ENCODE peak calls at places on chromosome 6, in five cellular contexts. O, A, V, P and X are unnamed samples.
A peak's percentile ranks its signal among the peaks of the same experiment; 100 is the strongest.

GRCh38 chr6:66478705-66479104 is 771.7 kb upstream of the EYS start:
- DNase-seq in O (no peak), A (no peak), V (no peak), P (no peak), X (no peak)

GRCh38 chr6:36523936-36524499 is 23.3 kb downstream of the STK38 start:
- DNase-seq in O (no peak), A (no peak), V (no peak), P (no peak), X (no peak)

GRCh38 chr6:106857771-106858652 is 116.5 kb downstream of the CD24 start:
- DNase-seq in O (no peak), A (no peak), V (no peak), P (no peak), X (no peak)

GRCh38 chr6:168223150-168223549 is 96.4 kb downstream of the DACT2 start:
- DNase-seq in O (no peak), A (no peak), V (no peak), P (no peak), X (no peak)

GRCh38 chr6:121932071-121933009 is 467.1 kb upstream of the HSF2 start:
- DNase-seq in O (peak; percentile 20), A (peak; percentile 17), V (no peak), P (no peak), X (no peak)

GRCh38 chr6:87555506-87555905 is 34.3 kb downstream of the RARS2 start:
- DNase-seq in O (no peak), A (no peak), V (no peak), P (no peak), X (no peak)

GRCh38 chr6:56835612-56836011 is 119.3 kb upstream of the BEND6 start:
- DNase-seq in O (no peak), A (no peak), V (no peak), P (no peak), X (no peak)

GRCh38 chr6:21914121-21914973 is 320.8 kb downstream of the SOX4 start:
- DNase-seq in O (peak; percentile 84), A (no peak), V (no peak), P (peak; percentile 91), X (peak; percentile 72)

GRCh38 chr6:2986722-2987196 is 12.9 kb upstream of the NQO2 start:
- DNase-seq in O (peak; percentile 76), A (no peak), V (no peak), P (no peak), X (no peak)

GRCh38 chr6:157535354-157536217 is 154.6 kb downstream of the ZDHHC14 start:
- DNase-seq in O (peak; percentile 45), A (peak; percentile 7), V (no peak), P (no peak), X (no peak)

GRCh38 chr6:27720607-27721580 is 191.3 kb downstream of the OR2B2 start:
- DNase-seq in O (no peak), A (peak; percentile 89), V (no peak), P (no peak), X (no peak)

GRCh38 chr6:32073613-32074012 is 35.4 kb downstream of the CYP21A2 start:
- DNase-seq in O (no peak), A (no peak), V (no peak), P (no peak), X (no peak)

GRCh38 chr6:129863664-129864063 is 2.5 kb upstream of the TMEM244 start:
- DNase-seq in O (no peak), A (no peak), V (no peak), P (no peak), X (no peak)

GRCh38 chr6:150028799-150029198 is 3.5 kb upstream of the RAET1L start:
- DNase-seq in O (no peak), A (no peak), V (peak; percentile 64), P (no peak), X (no peak)

GRCh38 chr6:14454467-14454763 is 336.8 kb downstream of the CD83 start:
- DNase-seq in O (no peak), A (no peak), V (no peak), P (no peak), X (no peak)

GRCh38 chr6:67646550-67646949 is 988.5 kb upstream of the ADGRB3 start:
- DNase-seq in O (no peak), A (no peak), V (no peak), P (no peak), X (no peak)

GRCh38 chr6:162468326-162468725 is 259.2 kb downstream of the PRKN start:
- DNase-seq in O (no peak), A (no peak), V (no peak), P (no peak), X (no peak)

GRCh38 chr6:29762051-29762450 is 38.8 kb downstream of the HLA-F start:
- DNase-seq in O (no peak), A (no peak), V (no peak), P (no peak), X (no peak)

GRCh38 chr6:149478631-149479314 is 6.0 kb downstream of the ZC3H12D start:
- DNase-seq in O (no peak), A (no peak), V (no peak), P (no peak), X (no peak)

GRCh38 chr6:119241540-119242309 is 107.8 kb downstream of the MAN1A1 start:
- DNase-seq in O (no peak), A (no peak), V (no peak), P (no peak), X (no peak)

GRCh38 chr6:19691465-19692167 is 145.6 kb upstream of the ID4 start:
- DNase-seq in O (no peak), A (no peak), V (no peak), P (no peak), X (no peak)

GRCh38 chr6:100549406-100550167 is 84.9 kb upstream of the SIM1 start:
- DNase-seq in O (no peak), A (no peak), V (no peak), P (no peak), X (no peak)

GRCh38 chr6:77462359-77463307 is 658 bp downstream of the HTR1B start:
- DNase-seq in O (no peak), A (peak; percentile 11), V (no peak), P (peak; percentile 28), X (no peak)

GRCh38 chr6:3151705-3152104 is 5.6 kb downstream of the TUBB2A start:
- DNase-seq in O (no peak), A (no peak), V (no peak), P (no peak), X (no peak)

GRCh38 chr6:147061152-147061551 is 143.1 kb upstream of the STXBP5 start:
- DNase-seq in O (no peak), A (no peak), V (no peak), P (no peak), X (no peak)

GRCh38 chr6:25027221-25027916 is 91.6 kb upstream of the RIPOR2 start:
- DNase-seq in O (no peak), A (no peak), V (peak; percentile 89), P (peak; percentile 39), X (no peak)

GRCh38 chr6:116298273-116298672 is 18.5 kb upstream of the TSPYL1 start:
- DNase-seq in O (no peak), A (no peak), V (no peak), P (no peak), X (no peak)

GRCh38 chr6:110217255-110217654 is 37.0 kb downstream of the CDC40 start:
- DNase-seq in O (no peak), A (no peak), V (no peak), P (no peak), X (no peak)

GRCh38 chr6:15148356-15149058 is 97.4 kb upstream of the JARID2 start:
- DNase-seq in O (no peak), A (peak; percentile 9), V (peak; percentile 12), P (no peak), X (no peak)

GRCh38 chr6:42978487-42978792 is 541 bp downstream of the PEX6 start:
- DNase-seq in O (no peak), A (peak; percentile 28), V (peak; percentile 90), P (no peak), X (peak; percentile 43)

GRCh38 chr6:79558099-79558498 is 20.9 kb upstream of the LCA5 start:
- DNase-seq in O (no peak), A (no peak), V (no peak), P (no peak), X (no peak)

GRCh38 chr6:82017316-82017715 is 230.2 kb downstream of the IBTK start:
- DNase-seq in O (peak; percentile 71), A (peak; percentile 71), V (no peak), P (no peak), X (no peak)

GRCh38 chr6:31441368-31442267 is 38.2 kb downstream of the MICA start:
- DNase-seq in O (peak; percentile 84), A (peak; percentile 50), V (peak; percentile 96), P (peak; percentile 89), X (peak; percentile 86)

DNA sequence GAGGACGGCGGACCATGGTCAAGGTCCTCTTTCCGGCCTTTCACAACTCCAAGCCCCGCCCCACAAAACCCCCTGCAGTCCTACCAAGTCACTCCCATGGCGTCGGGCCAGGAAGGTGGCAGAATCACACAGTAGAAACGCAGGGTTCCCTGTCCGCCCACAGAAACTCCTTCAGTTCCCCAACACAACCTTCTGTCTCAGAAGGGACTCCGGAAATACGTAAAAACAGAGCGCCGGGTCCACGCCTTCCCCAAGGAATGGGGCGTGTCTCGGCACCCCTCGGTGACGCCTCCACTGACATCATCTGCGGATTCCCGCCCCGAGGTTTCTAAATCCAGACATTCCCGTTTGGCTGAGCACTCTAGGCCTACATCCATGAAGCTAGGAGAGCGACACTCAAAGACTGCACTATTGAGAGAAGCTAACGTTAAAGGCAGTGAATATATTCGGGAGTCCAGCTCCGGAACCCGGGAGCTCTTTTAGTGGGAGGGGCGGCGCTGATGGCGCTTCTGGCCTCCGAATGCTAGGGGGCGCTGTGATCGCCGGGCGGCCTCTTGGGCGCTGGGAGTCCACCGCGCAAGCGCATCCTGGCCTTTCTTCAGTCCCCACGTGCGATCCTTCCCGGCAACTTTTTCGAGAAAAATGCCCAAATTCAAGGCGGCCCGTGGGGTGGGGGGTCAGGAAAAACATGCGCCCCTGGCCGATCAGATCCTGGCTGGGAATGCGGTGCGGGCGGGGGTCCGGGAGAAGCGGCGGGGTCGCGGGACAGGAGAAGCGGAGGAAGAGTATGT is at the start of the genes BYSL and MED20:
- DNase-seq in O (peak; percentile 94), A (peak; percentile 97), V (peak; percentile 97), P (peak; percentile 94), X (peak; percentile 94)
- TF ChIP-seq POLR2A in O (peak; percentile 30), A (no peak), V (peak; percentile 56), P (peak; percentile 23), X (peak; percentile 40)

DNA sequence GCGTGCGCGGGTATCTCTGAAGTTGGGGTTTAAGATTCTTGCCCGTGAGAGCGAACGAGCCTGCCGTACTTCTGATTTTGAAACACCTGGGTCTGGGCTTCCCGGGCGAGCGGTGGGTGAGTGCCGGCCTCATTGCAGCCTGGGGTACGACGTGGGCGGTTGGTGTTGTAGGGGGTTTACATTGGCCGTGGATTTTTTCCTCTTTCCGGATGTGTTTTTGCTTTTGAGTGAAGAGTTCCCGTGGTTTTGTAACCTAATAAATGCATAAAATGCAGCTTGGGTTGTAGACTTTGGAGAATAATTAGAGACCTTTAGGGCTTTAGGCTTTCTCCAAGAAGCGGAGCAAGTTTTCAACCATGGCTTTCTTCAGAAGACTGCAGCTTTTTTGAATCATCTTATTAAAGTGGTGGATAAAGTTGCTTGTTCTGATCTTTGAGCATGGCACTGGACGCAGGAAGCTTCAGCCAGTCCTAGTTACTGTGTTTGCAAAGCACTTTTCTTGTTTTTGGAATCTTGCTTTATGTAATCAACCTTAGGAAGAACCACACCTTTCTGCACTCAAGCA is 314 bp downstream of the FARS2 start:
- DNase-seq in O (no peak), A (no peak), V (no peak), P (no peak), X (no peak)
- H3K4me1 ChIP-seq in O (peaks cover 8% of the 10 kb centered on the region), A (peaks cover 9% of the 10 kb centered on the region), V (peaks cover 15% of the 10 kb centered on the region), P (peaks cover 8% of the 10 kb centered on the region), X (no peaks in the 10 kb centered on the region)

GRCh38 chr6:169577236-169577635 is 124.6 kb downstream of the WDR27 start:
- DNase-seq in O (no peak), A (no peak), V (no peak), P (no peak), X (no peak)
- H3K4me3 ChIP-seq in O (no peak overlapping the region), A (no peak overlapping the region), V (no peak overlapping the region), P (peak overlapping the region; percentile 15), X (peak overlapping the region; percentile 19)

GRCh38 chr6:44127186-44128019 is at the start of the genes MRPL14 and TMEM63B:
- DNase-seq in O (peak; percentile 80), A (peak; percentile 83), V (peak; percentile 98), P (peak; percentile 93), X (peak; percentile 94)
- TF ChIP-seq POLR2A in O (peak; percentile 76), A (peak; percentile 64), V (peak; percentile 64), P (no peak), X (peak; percentile 51)